ENCODE peak calls at places on chromosomes 16 and 17, in six cellular contexts. X, V, D, G, B and T are unnamed samples.

GRCh38 chr16:27318399-27319256 is 4.9 kb downstream of the IL4R start:
- DNase-seq in G (peak; percentile 13), V (peak; percentile 59), B (peak; percentile 69), X (no peak), D (no peak), T (no peak)

GRCh38 chr17:29835438-29836351 is 94.3 kb downstream of the SSH2 start:
- DNase-seq in V (peak; percentile 46), B (no peak), X (no peak), G (no peak), D (no peak), T (no peak)

GRCh38 chr17:48892940-48893645 is 506 bp downstream of the ATP5MC1 start:
- DNase-seq in D (no peak), X (no peak), G (no peak), B (no peak), V (peak; percentile 22), T (no peak)

GRCh38 chr16:982152-983043 is 828 bp downstream of the SOX8 start:
- DNase-seq in V (no peak), D (no peak), G (no peak), B (no peak), X (no peak), T (no peak)

GRCh38 chr16:86118467-86119307 is 219.7 kb downstream of the IRF8 start:
- DNase-seq in B (no peak), D (no peak), G (no peak), X (no peak), V (no peak), T (no peak)

GRCh38 chr16:85420501-85421337 is 192.4 kb upstream of the GSE1 start:
- DNase-seq in G (peak; percentile 71), B (peak; percentile 75), X (no peak), V (peak; percentile 57), D (peak; percentile 49), T (no peak)

GRCh38 chr17:43365356-43365755 is 33.4 kb upstream of the ARL4D start:
- DNase-seq in X (no peak), V (no peak), G (no peak), D (no peak), B (no peak), T (no peak)

GRCh38 chr17:43940630-43941029 is 1.6 kb downstream of the PPY start:
- DNase-seq in X (no peak), G (no peak), D (peak; percentile 24), B (peak; percentile 17), V (peak; percentile 42), T (no peak)

GRCh38 chr16:14309001-14309886 is 238.1 kb downstream of the MRTFB start:
- DNase-seq in B (peak; percentile 17), D (no peak), X (no peak), G (no peak), V (no peak), T (no peak)

GRCh38 chr16:53769787-53770186 is 65.8 kb downstream of the FTO start:
- DNase-seq in X (no peak), B (no peak), D (no peak), V (no peak), G (no peak), T (no peak)

GRCh38 chr16:66250686-66251405 is 115.6 kb upstream of the CDH5 start:
- DNase-seq in B (no peak), D (no peak), G (no peak), V (peak; percentile 98), X (peak; percentile 75), T (no peak)

GRCh38 chr16:66109677-66110076 is 256.8 kb upstream of the CDH5 start:
- DNase-seq in G (no peak), V (no peak), D (no peak), X (no peak), B (no peak), T (no peak)

GRCh38 chr17:50899005-50899460 is 32.9 kb upstream of the TOB1 start:
- DNase-seq in V (no peak), X (no peak), G (no peak), D (no peak), B (no peak), T (no peak)

GRCh38 chr16:87621976-87622713 is 19.8 kb downstream of the JPH3 start:
- DNase-seq in X (no peak), B (no peak), D (no peak), G (no peak), V (no peak), T (no peak)

GRCh38 chr16:73817500-73817899 is 479.1 kb upstream of the PSMD7 start:
- DNase-seq in G (no peak), B (no peak), D (no peak), V (no peak), X (no peak), T (no peak)

GRCh38 chr17:60253048-60253447 is 103.3 kb downstream of the CA4 start:
- DNase-seq in V (no peak), G (no peak), B (no peak), D (no peak), X (no peak), T (no peak)

GRCh38 chr17:56440391-56440790 is 153.1 kb upstream of the NOG start:
- DNase-seq in V (no peak), B (no peak), G (no peak), D (no peak), X (no peak), T (no peak)

GRCh38 chr17:63445065-63445464 is 1.0 kb downstream of the CYB561 start:
- DNase-seq in G (no peak), X (no peak), V (no peak), D (no peak), B (no peak), T (no peak)

GRCh38 chr16:64356267-64356666 is 765.6 kb downstream of the CDH11 start:
- DNase-seq in X (no peak), D (no peak), G (no peak), V (peak; percentile 78), B (no peak), T (no peak)